ENCODE peak calls at places on chromosomes 1 and 21, in six cellular contexts. A, G, N, K, F and H are unnamed samples.

GRCh38 chr21:42425603-42425985 is 21.9 kb downstream of the UBASH3A start:
- DNase-seq in A (no peak), G (no peak), N (no peak), K (no peak), F (no peak), H (no peak)

GRCh38 chr1:53321776-53322602 is 5.9 kb downstream of the LRP8 start:
- DNase-seq in A (no peak), G (no peak), N (no peak), K (no peak), F (peak; percentile 18), H (no peak)

GRCh38 chr1:58941471-58942289 is 157.8 kb upstream of the JUN start:
- DNase-seq in A (no peak), G (no peak), N (peak; percentile 36), K (no peak), F (no peak), H (no peak)

GRCh38 chr1:194952171-194952570 is 1656.1 kb downstream of the KCNT2 start:
- DNase-seq in A (no peak), G (no peak), N (no peak), K (no peak), F (no peak), H (no peak)

GRCh38 chr1:1157426-1157913 is 16.2 kb upstream of the TTLL10 start:
- DNase-seq in A (peak; percentile 85), G (peak; percentile 93), N (peak; percentile 59), K (peak; percentile 35), F (peak; percentile 92), H (peak; percentile 48)

GRCh38 chr1:198575715-198576641 is 35.5 kb upstream of the ATP6V1G3 start:
- DNase-seq in A (peak; percentile 58), G (no peak), N (no peak), K (no peak), F (no peak), H (no peak)

GRCh38 chr1:32349211-32349708 is 13.0 kb downstream of the FAM229A start:
- DNase-seq in A (peak; percentile 64), G (no peak), N (no peak), K (no peak), F (peak; percentile 65), H (no peak)

GRCh38 chr1:230976825-230977747 is 1.6 kb downstream of the TTC13 start:
- DNase-seq in A (no peak), G (no peak), N (peak; percentile 40), K (no peak), F (no peak), H (no peak)

GRCh38 chr21:35231115-35231514 is 182.0 kb upstream of the RUNX1 start:
- DNase-seq in A (peak; percentile 63), G (no peak), N (no peak), K (no peak), F (no peak), H (no peak)

GRCh38 chr21:41396452-41397107 is 29.5 kb upstream of the MX1 start:
- DNase-seq in A (no peak), G (peak; percentile 23), N (no peak), K (no peak), F (peak; percentile 65), H (peak; percentile 26)

GRCh38 chr21:35208810-35209517 is 159.9 kb upstream of the RUNX1 start:
- DNase-seq in A (peak; percentile 93), G (no peak), N (no peak), K (no peak), F (no peak), H (no peak)

GRCh38 chr1:192609110-192610079 is 26.6 kb upstream of the RGS13 start:
- DNase-seq in A (no peak), G (no peak), N (peak; percentile 56), K (peak; percentile 7), F (peak; percentile 65), H (peak; percentile 38)

GRCh38 chr21:43731891-43732711 is 13.2 kb downstream of the PDXK start:
- DNase-seq in A (peak; percentile 77), G (no peak), N (no peak), K (no peak), F (peak; percentile 69), H (peak; percentile 51)

GRCh38 chr1:202553560-202554038 is 156.7 kb downstream of the SYT2 start:
- DNase-seq in A (peak; percentile 35), G (peak; percentile 45), N (no peak), K (no peak), F (no peak), H (no peak)

GRCh38 chr1:169207825-169208520 is 101.5 kb downstream of the ATP1B1 start:
- DNase-seq in A (peak; percentile 19), G (no peak), N (no peak), K (no peak), F (no peak), H (no peak)

GRCh38 chr21:46323227-46323709 is 402 bp downstream of the C21orf58 start:
- DNase-seq in A (peak; percentile 6), G (peak; percentile 44), N (no peak), K (no peak), F (no peak), H (no peak)

GRCh38 chr1:56389813-56390539 is 189.4 kb downstream of the PLPP3 start:
- DNase-seq in A (peak; percentile 42), G (no peak), N (no peak), K (no peak), F (no peak), H (no peak)
- H3K27ac ChIP-seq in A (no peak overlapping the region), G (peak overlapping the region; percentile 29), N (no peak overlapping the region), K (no peak overlapping the region), F (no peak overlapping the region), H (no peak overlapping the region)

GRCh38 chr1:201019321-201019977 is 4.1 kb downstream of the KIF21B start:
- DNase-seq in A (peak; percentile 42), G (peak; percentile 37), N (peak; percentile 91), K (no peak), F (peak; percentile 68), H (no peak)
- H3K27ac ChIP-seq in A (no peak overlapping the region), G (no peak overlapping the region), N (peak overlapping the region; percentile 59), K (no peak overlapping the region), F (no peak overlapping the region), H (no peak overlapping the region)

GRCh38 chr1:9322845-9323244 is 30.2 kb downstream of the SPSB1 start:
- DNase-seq in A (no peak), G (no peak), N (no peak), K (no peak), F (no peak), H (peak; percentile 17)
- H3K27ac ChIP-seq in A (no peak overlapping the region), G (no peak overlapping the region), N (no peak overlapping the region), K (peak overlapping the region; percentile 89), F (no peak overlapping the region), H (peak overlapping the region; percentile 88)

DNA sequence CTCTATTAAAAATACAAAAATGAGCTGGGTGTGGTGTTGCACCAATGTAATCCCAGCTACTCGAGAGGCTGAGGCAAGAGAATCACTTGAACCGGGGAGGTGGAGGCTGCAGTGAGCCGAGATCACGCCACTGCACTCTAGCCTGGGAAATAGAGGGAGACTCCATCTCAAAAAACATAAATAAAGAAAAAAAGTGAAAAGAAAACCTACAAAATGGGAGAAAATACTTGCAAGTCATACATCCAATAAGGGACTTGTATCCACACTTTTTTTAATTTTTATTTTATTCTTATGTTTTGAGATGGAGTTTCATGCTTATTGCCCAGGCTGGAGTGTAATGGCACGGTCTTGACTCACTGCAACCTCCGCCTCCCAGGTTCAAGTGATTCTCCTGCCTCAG is 29.5 kb upstream of the SH3D21 start:
- DNase-seq in A (no peak), G (no peak), N (no peak), K (no peak), F (no peak), H (no peak)
- H3K27ac ChIP-seq in A (no peak overlapping the region), G (no peak overlapping the region), N (no peak overlapping the region), K (no peak overlapping the region), F (peak overlapping the region; percentile 91), H (no peak overlapping the region)